ENCODE peak calls at places on chromosomes 12 and 14, in five cellular contexts. V is kidney glomerular epithelial cell, Q is amniotic epithelial cell, C is posterior vena cava, W is COR-L47. P is an unnamed sample.
A peak's percentile ranks its signal among the peaks of the same experiment; 100 is the strongest.

GRCh38 chr14:62957562-62957961 is 87.7 kb downstream of the KCNH5 start:
- DNase-seq in Q (peak; percentile 99), W (no peak), V (peak; percentile 57), C (no peak), P (peak; percentile 92)

GRCh38 chr12:91883811-91884210 is 261.8 kb downstream of the BTG1 start:
- DNase-seq in W (no peak), V (no peak), Q (peak; percentile 66), C (no peak), P (peak; percentile 7)

GRCh38 chr12:6183689-6184441 is 16.3 kb upstream of the CD9 start:
- DNase-seq in C (no peak), V (no peak), Q (peak; percentile 69), W (no peak), P (peak; percentile 56)

GRCh38 chr14:22699801-22700564 is 55.8 kb upstream of the OR6J1 start:
- DNase-seq in W (no peak), V (no peak), C (no peak), Q (peak; percentile 41), P (peak; percentile 55)

GRCh38 chr12:104454997-104455396 is 1.8 kb upstream of the CHST11 start:
- DNase-seq in C (no peak), Q (peak; percentile 87), V (peak; percentile 58), W (no peak), P (peak; percentile 47)

GRCh38 chr12:27343255-27344000 is 10.8 kb downstream of the BMAL2 start:
- DNase-seq in Q (peak; percentile 95), W (no peak), V (peak; percentile 92), C (no peak), P (peak; percentile 96)

GRCh38 chr12:88207921-88208640 is 66.0 kb downstream of the TMTC3 start:
- DNase-seq in Q (peak; percentile 84), C (no peak), V (no peak), W (no peak), P (peak; percentile 80)

GRCh38 chr12:52837341-52837741 is 3.2 kb upstream of the KRT79 start:
- DNase-seq in W (no peak), C (no peak), V (peak; percentile 66), Q (peak; percentile 89), P (peak; percentile 89)

GRCh38 chr14:52840916-52841315 is 49.5 kb upstream of the GNPNAT1 start:
- DNase-seq in V (no peak), Q (peak; percentile 66), W (no peak), C (no peak), P (peak; percentile 60)

GRCh38 chr12:131434208-131435125 is 276.4 kb upstream of the SFSWAP start:
- DNase-seq in V (no peak), Q (no peak), W (no peak), C (no peak), P (no peak)

GRCh38 chr14:24243336-24243836 is 963 bp upstream of the TINF2 start:
- DNase-seq in Q (peak; percentile 7), W (peak; percentile 12), C (no peak), V (peak; percentile 31), P (peak; percentile 25)

P was measured in iris pigment epithelial cell.